ENCODE peak calls at places on chromosomes 3 and 15, in eight cellular contexts. C is BJ, I is lower lobe of right lung, M is omental fat pad, U is thyroid gland, K is glutamatergic neuron, Y is upper lobe of left lung, S is IMR-90. R is an unnamed sample.

GRCh38 chr3:37905987-37906674 is 44.5 kb downstream of the CTDSPL start:
- DNase-seq in M (no peak), S (peak; percentile 65), U (no peak), Y (no peak), K (no peak), C (peak; percentile 44), I (no peak), R (no peak)

GRCh38 chr3:184485256-184485655 is 76.3 kb upstream of the EPHB3 start:
- DNase-seq in I (no peak), S (no peak), M (no peak), C (no peak), K (no peak), U (no peak), Y (no peak), R (no peak)

GRCh38 chr3:127029521-127030327 is 46.8 kb downstream of the PLXNA1 start:
- DNase-seq in U (no peak), Y (no peak), I (no peak), M (no peak), K (no peak), C (no peak), S (no peak), R (no peak)

GRCh38 chr3:58299839-58300516 is 6.1 kb upstream of the RPP14 start:
- DNase-seq in C (no peak), K (no peak), I (no peak), U (no peak), S (peak; percentile 73), Y (no peak), M (no peak), R (no peak)

GRCh38 chr3:12237912-12238650 is 50.8 kb upstream of the PPARG start:
- DNase-seq in S (peak; percentile 63), U (no peak), C (no peak), I (no peak), Y (no peak), K (no peak), M (no peak), R (no peak)

GRCh38 chr3:141049681-141050080 is 1.5 kb upstream of the SPSB4 start:
- DNase-seq in I (no peak), M (no peak), Y (no peak), C (no peak), K (no peak), S (no peak), U (no peak), R (no peak)

GRCh38 chr15:90820481-90820880 is 47.9 kb upstream of the FURIN start:
- DNase-seq in Y (no peak), M (no peak), K (no peak), C (no peak), U (no peak), S (no peak), I (no peak), R (no peak)

GRCh38 chr3:24495334-24495994 is 814 bp upstream of the THRB start:
- DNase-seq in C (no peak), S (no peak), U (peak; percentile 71), K (peak; percentile 36), Y (peak; percentile 53), M (no peak), I (peak; percentile 77), R (no peak)

GRCh38 chr3:50913279-50913678 is 238.6 kb downstream of the DOCK3 start:
- DNase-seq in C (no peak), Y (peak; percentile 36), S (no peak), M (no peak), U (peak; percentile 80), K (no peak), I (peak; percentile 50), R (peak; percentile 9)

GRCh38 chr15:90650956-90651689 is 66.0 kb upstream of the BLM start:
- DNase-seq in S (no peak), U (no peak), K (no peak), C (no peak), M (no peak), I (no peak), Y (no peak), R (no peak)

GRCh38 chr3:42755681-42756578 is 17.1 kb downstream of the CCDC13 start:
- DNase-seq in U (no peak), C (no peak), S (peak; percentile 35), I (no peak), Y (peak; percentile 22), K (no peak), M (no peak), R (no peak)

GRCh38 chr15:85616549-85616948 is 178.2 kb downstream of the KLHL25 start:
- DNase-seq in Y (no peak), U (no peak), I (no peak), C (no peak), S (no peak), K (no peak), M (no peak), R (no peak)

GRCh38 chr3:61637088-61638051 is 76.0 kb downstream of the PTPRG start:
- DNase-seq in I (no peak), S (peak; percentile 45), U (peak; percentile 34), Y (no peak), K (no peak), C (no peak), M (no peak), R (no peak)

GRCh38 chr3:182331356-182331755 is 461.9 kb upstream of the ATP11B start:
- DNase-seq in Y (no peak), I (no peak), M (no peak), K (no peak), C (no peak), S (no peak), U (no peak), R (no peak)

GRCh38 chr3:157231071-157231470 is 71.1 kb upstream of the CCNL1 start:
- DNase-seq in I (no peak), K (no peak), C (peak; percentile 16), S (peak; percentile 75), M (no peak), Y (no peak), U (no peak), R (no peak)

GRCh38 chr3:161371441-161372320 is at the start of gene SPTSSB:
- DNase-seq in K (peak; percentile 63), C (no peak), Y (peak; percentile 40), S (no peak), M (no peak), U (peak; percentile 34), I (peak; percentile 52), R (no peak)

GRCh38 chr3:63905731-63906620 is 6.2 kb downstream of the SCAANT1 start:
- DNase-seq in S (no peak), M (no peak), I (no peak), U (no peak), Y (no peak), C (no peak), K (no peak), R (no peak)

GRCh38 chr15:63367900-63368299 is 13.7 kb downstream of the CA12 start:
- DNase-seq in Y (no peak), M (no peak), C (no peak), I (no peak), S (no peak), K (no peak), U (no peak), R (no peak)

GRCh38 chr3:160174621-160175020 is 50.6 kb upstream of the C3orf80 start:
- DNase-seq in I (no peak), M (no peak), K (no peak), U (no peak), C (no peak), Y (no peak), S (no peak), R (no peak)

GRCh38 chr3:49673131-49673714 is 928 bp upstream of the APEH start:
- DNase-seq in M (no peak), Y (no peak), I (no peak), K (no peak), U (peak; percentile 10), C (no peak), S (no peak), R (no peak)

GRCh38 chr15:68586274-68586961 is 7.6 kb downstream of the CORO2B start:
- DNase-seq in M (no peak), K (peak; percentile 11), C (peak; percentile 60), S (peak; percentile 93), U (no peak), I (no peak), Y (no peak), R (no peak)

DNA sequence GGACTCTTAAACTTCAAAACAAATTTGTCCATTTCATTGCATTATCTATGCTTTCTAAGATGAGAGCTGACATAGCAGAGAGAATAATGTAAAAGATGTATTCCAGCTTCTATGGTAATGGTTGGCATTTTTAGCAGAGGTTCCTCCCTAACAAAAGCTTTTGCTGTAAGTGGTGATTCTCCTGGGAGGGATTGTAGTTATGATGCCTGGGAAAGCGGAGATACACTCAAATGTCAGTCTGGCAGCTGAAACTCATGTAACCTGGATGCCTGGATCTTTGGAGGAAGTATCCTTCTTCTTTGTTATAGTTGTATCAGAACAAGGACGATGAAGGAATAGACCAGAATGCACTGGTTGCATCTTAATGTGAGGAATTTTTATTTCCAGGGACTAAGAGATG is 7.5 kb downstream of the CHL1 start:
- DNase-seq in Y (no peak), I (no peak), M (no peak), C (no peak), K (no peak), U (no peak), S (no peak), R (no peak)
- TF ChIP-seq CTCF in Y (no peak), I (no peak), M (no peak), C (no peak), K (no peak), U (no peak), S (no peak), R (no peak)

GRCh38 chr3:174355505-174355904 is 503.6 kb upstream of the NAALADL2 start:
- DNase-seq in M (no peak), I (no peak), C (no peak), U (no peak), S (peak; percentile 28), Y (no peak), K (no peak), R (no peak)
- TF ChIP-seq CTCF in M (no peak), I (no peak), C (no peak), U (peak; percentile 27), S (no peak), Y (no peak), K (peak; percentile 26), R (peak; percentile 25)

GRCh38 chr15:25693321-25694237 is 169.5 kb downstream of the ATP10A start:
- DNase-seq in K (peak; percentile 74), I (no peak), M (no peak), Y (no peak), S (peak; percentile 24), U (peak; percentile 13), C (no peak), R (no peak)
- TF ChIP-seq CTCF in K (peak; percentile 66), I (peak; percentile 57), M (no peak), Y (peak; percentile 33), S (peak; percentile 62), U (peak; percentile 51), C (peak; percentile 83), R (peak; percentile 79)

GRCh38 chr15:100880897-100881242 is 1.2 kb downstream of the ALDH1A3 start:
- DNase-seq in U (no peak), C (no peak), K (no peak), S (no peak), Y (no peak), M (no peak), I (no peak), R (no peak)

GRCh38 chr15:100887211-100887913 is 7.7 kb downstream of the ALDH1A3 start:
- DNase-seq in C (no peak), S (no peak), M (no peak), U (no peak), K (no peak), Y (no peak), I (no peak), R (no peak)

GRCh38 chr15:100889359-100890058 is 9.9 kb downstream of the ALDH1A3 start:
- DNase-seq in M (no peak), S (peak; percentile 85), Y (peak; percentile 46), C (peak; percentile 65), U (peak; percentile 73), K (no peak), I (no peak), R (no peak)

GRCh38 chr15:100881573-100882336 is 2.1 kb downstream of the ALDH1A3 start:
- DNase-seq in S (no peak), Y (no peak), K (no peak), C (no peak), I (no peak), U (no peak), M (no peak), R (no peak)

GRCh38 chr15:100885116-100885515 is 5.5 kb downstream of the ALDH1A3 start:
- DNase-seq in Y (no peak), M (no peak), S (no peak), K (no peak), U (no peak), I (no peak), C (no peak), R (no peak)
- TF ChIP-seq CTCF in Y (no peak), M (no peak), S (no peak), K (no peak), U (no peak), I (no peak), C (no peak), R (no peak)